ENCODE peak calls at places on chromosome 5, in four cellular contexts. V is RWPE1, C is tibial nerve, H is activated gamma-delta T cell treated with Interleukin-2 at 50 U/mL for 16 hours. I is an unnamed sample.

GRCh38 chr5:16784088-16784487 is 152.0 kb downstream of the MYO10 start:
- DNase-seq in H (no peak), C (no peak), V (no peak), I (no peak)

GRCh38 chr5:159894149-159894720 is 22.0 kb upstream of the ADRA1B start:
- DNase-seq in H (no peak), V (no peak), C (no peak), I (no peak)

GRCh38 chr5:118791986-118792734 is 196.2 kb downstream of the DTWD2 start:
- DNase-seq in C (peak; percentile 62), V (peak; percentile 53), H (no peak), I (peak; percentile 63)

GRCh38 chr5:90948969-90949368 is 390.4 kb downstream of the ADGRV1 start:
- DNase-seq in H (no peak), V (no peak), C (no peak), I (no peak)

GRCh38 chr5:167478156-167478555 is 813.3 kb upstream of the WWC1 start:
- DNase-seq in V (no peak), C (no peak), H (no peak), I (no peak)

GRCh38 chr5:29720954-29721353 is 1472.5 kb upstream of the CDH6 start:
- DNase-seq in H (no peak), V (no peak), C (no peak), I (no peak)

GRCh38 chr5:112861638-112861985 is 525 bp downstream of the SRP19 start:
- DNase-seq in H (no peak), C (no peak), V (no peak), I (no peak)

GRCh38 chr5:143077453-143078103 is 307.4 kb downstream of the ARHGAP26 start:
- DNase-seq in V (no peak), C (no peak), H (no peak), I (no peak)

GRCh38 chr5:37533851-37534250 is 154.7 kb downstream of the WDR70 start:
- DNase-seq in H (no peak), V (peak; percentile 49), C (no peak), I (no peak)

GRCh38 chr5:111271885-111272284 is 47.7 kb downstream of the CAMK4 start:
- DNase-seq in V (no peak), C (no peak), H (no peak), I (no peak)

I was measured in AML-193.